ENCODE peak calls at places on chromosomes 3 and 15, in four cellular contexts. N, E, A and T are unnamed samples.

GRCh38 chr3:45981321-45982038 is 14.1 kb downstream of the FYCO1 start:
- DNase-seq in N (no peak), E (no peak), A (peak; percentile 56), T (no peak)

GRCh38 chr3:130677310-130677709 is 69.3 kb downstream of the PIK3R4 start:
- DNase-seq in N (no peak), E (no peak), A (no peak), T (no peak)

GRCh38 chr3:116950302-116951055 is 240.9 kb downstream of the TUSC7 start:
- DNase-seq in N (no peak), E (no peak), A (no peak), T (no peak)

GRCh38 chr15:66844747-66845145 is 142.7 kb downstream of the SMAD6 start:
- DNase-seq in N (no peak), E (no peak), A (no peak), T (no peak)

GRCh38 chr3:71521940-71522876 is 61.3 kb downstream of the FOXP1 start:
- DNase-seq in N (no peak), E (no peak), A (no peak), T (no peak)

GRCh38 chr3:64353256-64353655 is 128.0 kb upstream of the PRICKLE2 start:
- DNase-seq in N (no peak), E (no peak), A (peak; percentile 58), T (no peak)

GRCh38 chr3:126518779-126519177 is 1.2 kb upstream of the UROC1 start:
- DNase-seq in N (peak; percentile 30), E (no peak), A (no peak), T (no peak)

GRCh38 chr15:55937040-55937439 is 56.4 kb downstream of the NEDD4 start:
- DNase-seq in N (no peak), E (no peak), A (peak; percentile 85), T (no peak)

GRCh38 chr3:192481638-192482037 is 245.7 kb downstream of the FGF12 start:
- DNase-seq in N (no peak), E (no peak), A (peak; percentile 56), T (no peak)

GRCh38 chr15:60605879-60606304 is 127.0 kb upstream of the ICE2 start:
- DNase-seq in N (no peak), E (no peak), A (peak; percentile 77), T (no peak)

GRCh38 chr3:12661926-12662592 is 1.9 kb downstream of the RAF1 start:
- DNase-seq in N (no peak), E (no peak), A (no peak), T (no peak)

GRCh38 chr15:53323197-53323596 is 436.3 kb downstream of the WDR72 start:
- DNase-seq in N (peak; percentile 4), E (no peak), A (no peak), T (no peak)

GRCh38 chr15:77836116-77836798 is 203.5 kb upstream of the LINGO1 start:
- DNase-seq in N (no peak), E (no peak), A (peak; percentile 62), T (no peak)

GRCh38 chr3:47412842-47413520 is 32.2 kb downstream of the PTPN23 start:
- DNase-seq in N (no peak), E (no peak), A (no peak), T (no peak)

GRCh38 chr3:135145581-135145980 is 350.5 kb downstream of the EPHB1 start:
- DNase-seq in N (no peak), E (no peak), A (no peak), T (no peak)

GRCh38 chr3:71984843-71985594 is 200.1 kb upstream of the PROK2 start:
- DNase-seq in N (no peak), E (peak; percentile 78), A (no peak), T (no peak)

GRCh38 chr3:14159426-14159825 is 19.0 kb downstream of the XPC start:
- DNase-seq in N (no peak), E (no peak), A (no peak), T (no peak)

GRCh38 chr3:113654310-113654709 is 42.1 kb downstream of the USF3 start:
- DNase-seq in N (no peak), E (no peak), A (no peak), T (no peak)

GRCh38 chr15:77097317-77097721 is 26.4 kb upstream of the TSPAN3 start:
- DNase-seq in N (no peak), E (no peak), A (no peak), T (no peak)

GRCh38 chr3:64518950-64519349 is 168.8 kb downstream of the ADAMTS9 start:
- DNase-seq in N (no peak), E (no peak), A (peak; percentile 66), T (no peak)

GRCh38 chr15:61364871-61365270 is 135.8 kb upstream of the RORA start:
- DNase-seq in N (peak; percentile 6), E (no peak), A (no peak), T (no peak)

GRCh38 chr3:152969557-152970300 is 134.8 kb downstream of the P2RY1 start:
- DNase-seq in N (peak; percentile 31), E (no peak), A (peak; percentile 33), T (no peak)

GRCh38 chr3:71862374-71863145 is 77.6 kb upstream of the PROK2 start:
- DNase-seq in N (no peak), E (no peak), A (no peak), T (no peak)

GRCh38 chr3:104291437-104291851 is 1075.3 kb upstream of the ALCAM start:
- DNase-seq in N (no peak), E (no peak), A (peak; percentile 47), T (no peak)

GRCh38 chr15:55737373-55737772 is 5.6 kb downstream of the PRTG start:
- DNase-seq in N (peak; percentile 59), E (no peak), A (peak; percentile 34), T (no peak)

GRCh38 chr15:29337156-29337959 is 67.7 kb upstream of the NSMCE3 start:
- DNase-seq in N (no peak), E (no peak), A (peak; percentile 37), T (no peak)

GRCh38 chr15:34341922-34342736 is 807 bp downstream of the NOP10 start:
- DNase-seq in N (peak; percentile 13), E (no peak), A (no peak), T (no peak)

GRCh38 chr3:162978136-162978535 is 1481.5 kb downstream of the OTOL1 start:
- DNase-seq in N (no peak), E (no peak), A (peak; percentile 54), T (no peak)

GRCh38 chr3:141360888-141361598 is 7.3 kb upstream of the ZBTB38 start:
- DNase-seq in N (peak; percentile 87), E (peak; percentile 43), A (peak; percentile 94), T (no peak)

GRCh38 chr3:39064646-39065045 is 12.8 kb downstream of the WDR48 start:
- DNase-seq in N (no peak), E (no peak), A (peak; percentile 45), T (no peak)

GRCh38 chr3:108219336-108219735 is 2.9 kb downstream of the IFT57 start:
- DNase-seq in N (no peak), E (peak; percentile 25), A (no peak), T (no peak)

GRCh38 chr3:146382386-146382785 is 87.0 kb downstream of the PLSCR2 start:
- DNase-seq in N (peak; percentile 45), E (no peak), A (peak; percentile 72), T (no peak)

GRCh38 chr3:124995460-124995994 is 60.3 kb downstream of the HEG1 start:
- DNase-seq in N (peak; percentile 50), E (no peak), A (peak; percentile 65), T (peak; percentile 59)

GRCh38 chr15:48722764-48723661 is 77.5 kb upstream of the FBN1 start:
- DNase-seq in N (no peak), E (no peak), A (peak; percentile 50), T (no peak)

GRCh38 chr3:172641291-172641690 is 69.6 kb downstream of the NCEH1 start:
- DNase-seq in N (no peak), E (no peak), A (no peak), T (no peak)

GRCh38 chr3:172640751-172641150 is 70.1 kb downstream of the NCEH1 start:
- DNase-seq in N (no peak), E (no peak), A (no peak), T (no peak)

GRCh38 chr3:172634948-172635347 is 75.9 kb downstream of the NCEH1 start:
- DNase-seq in N (no peak), E (no peak), A (no peak), T (no peak)

GRCh38 chr3:172630316-172630715 is 80.6 kb downstream of the NCEH1 start:
- DNase-seq in N (no peak), E (no peak), A (no peak), T (no peak)

DNA sequence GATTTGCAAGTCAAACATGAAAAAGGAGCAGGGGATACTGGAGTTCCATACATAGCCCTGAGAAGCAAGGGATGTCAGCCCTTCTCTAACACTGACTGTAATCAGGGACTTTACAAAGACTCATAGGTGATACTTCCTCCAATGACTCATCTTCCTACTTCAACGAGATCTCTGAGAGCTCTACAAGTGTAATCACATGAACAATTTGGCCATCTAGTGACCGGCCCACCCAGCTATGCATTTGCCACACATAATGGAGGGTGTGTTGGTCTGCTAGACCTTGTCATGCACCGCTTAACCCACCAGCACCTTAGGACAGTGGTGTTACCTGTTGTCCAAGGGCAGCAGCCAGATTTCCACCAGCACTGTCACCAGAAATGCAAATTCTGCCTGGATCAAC is 75.3 kb downstream of the NCEH1 start:
- DNase-seq in N (no peak), E (peak; percentile 15), A (no peak), T (no peak)
- TF ChIP-seq CTCF in N (no peak), E (no peak), A (no peak), T (no peak)

DNA sequence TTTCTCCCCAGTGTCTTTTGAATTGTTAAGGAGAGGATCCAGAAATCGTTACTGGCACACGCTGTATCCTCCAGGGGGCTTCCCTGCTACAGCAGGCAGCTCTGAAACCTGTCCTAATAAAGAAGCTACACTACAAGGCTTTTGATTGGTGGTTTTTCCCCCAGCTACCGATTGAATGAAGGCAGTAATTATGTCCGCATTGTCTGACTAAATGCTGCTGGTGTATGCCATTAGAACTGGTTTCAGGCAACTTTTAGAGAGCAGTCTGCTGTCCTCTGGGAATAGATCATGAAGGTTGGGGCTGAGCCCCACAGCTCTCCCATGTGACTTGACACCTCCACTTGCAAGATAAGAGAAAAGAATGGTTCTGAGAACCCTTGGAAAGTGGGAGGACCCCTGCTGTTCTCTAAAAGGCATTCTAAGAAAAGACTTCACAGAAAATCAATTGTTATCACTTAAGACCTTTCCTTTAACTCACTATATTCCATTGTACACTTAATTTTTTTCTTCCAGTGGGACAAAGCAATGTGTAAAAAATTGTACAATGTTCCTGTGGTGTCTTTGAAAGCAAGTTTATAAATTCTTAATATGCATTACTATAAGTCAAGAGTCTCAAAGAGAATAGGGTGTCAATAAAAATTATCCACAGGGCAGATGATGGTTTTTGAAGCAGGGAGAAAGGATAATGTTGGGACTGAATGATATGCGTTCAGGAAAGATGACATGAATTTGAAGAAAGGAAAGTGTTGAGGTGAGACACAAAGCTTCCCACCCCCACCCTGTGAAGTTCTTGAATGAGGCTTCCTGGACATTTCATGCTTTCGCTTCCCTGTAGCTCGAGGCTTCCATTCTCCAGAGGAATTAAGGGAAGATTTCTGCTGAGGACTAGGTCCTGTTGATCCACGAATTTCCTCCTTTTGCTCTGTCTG is 53.0 kb upstream of the DAZL start:
- DNase-seq in N (no peak), E (no peak), A (peak; percentile 41), T (no peak)
- TF ChIP-seq CTCF in N (peak; percentile 20), E (no peak), A (peak; percentile 59), T (no peak)

DNA sequence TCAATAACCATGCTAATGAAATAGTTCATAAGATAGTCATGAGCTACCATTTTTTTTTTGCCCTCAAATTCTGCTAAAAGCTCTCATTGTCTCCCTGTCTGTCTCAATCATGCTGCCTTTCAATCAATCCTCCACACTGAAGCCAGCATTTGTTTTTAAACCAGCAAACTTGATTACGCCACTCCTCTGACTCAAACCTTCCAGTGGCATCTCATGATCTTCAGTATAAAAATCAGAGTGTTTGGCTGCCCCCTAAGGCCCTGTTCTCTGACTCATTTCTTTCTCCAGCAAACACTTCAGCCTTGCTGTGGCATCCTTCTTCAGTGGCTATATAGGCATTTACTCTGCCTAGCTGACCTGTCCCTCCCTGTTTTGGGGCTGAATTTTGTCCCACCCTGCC is 36.0 kb upstream of the EOMES start:
- DNase-seq in N (no peak), E (no peak), A (peak; percentile 91), T (no peak)
- TF ChIP-seq CTCF in N (no peak), E (no peak), A (no peak), T (no peak)

GRCh38 chr3:197926418-197926817 is 23.6 kb upstream of the RPL35A start:
- DNase-seq in N (no peak), E (no peak), A (no peak), T (no peak)
- TF ChIP-seq CTCF in N (no peak), E (peak; percentile 28), A (no peak), T (peak; percentile 22)